ENCODE peak calls at places on chromosomes 4 and X, in five cellular contexts. D is GM23248, W is psoas muscle, C is pancreas, Z is tibial artery. F is an unnamed sample. For H3K4me1, the result is how much of the 10 kb centered on the place peaks cover.

GRCh38 chrX:136577562-136577961 is 45.5 kb downstream of the VGLL1 start:
- DNase-seq in D (peak), C (peak), W (peak), Z (peak), F (peak)

GRCh38 chrX:43679778-43680177 is 23.7 kb downstream of the MAOA start:
- DNase-seq in C (no peak), W (no peak), Z (no peak), D (no peak), F (no peak)

GRCh38 chrX:136822337-136823095 is 41.8 kb upstream of the ARHGEF6 start:
- DNase-seq in W (no peak), D (no peak), C (no peak), Z (no peak), F (no peak)

GRCh38 chrX:123189318-123189717 is 5.2 kb downstream of the GRIA3 start:
- DNase-seq in Z (no peak), D (no peak), W (no peak), C (no peak), F (no peak)

GRCh38 chrX:140389331-140389730 is 115.5 kb downstream of the SOX3 start:
- DNase-seq in D (no peak), W (no peak), Z (no peak), C (peak), F (no peak)

GRCh38 chr4:25350561-25350960 is 26.5 kb upstream of the ANAPC4 start:
- DNase-seq in C (no peak), Z (no peak), W (no peak), D (no peak), F (no peak)

GRCh38 chrX:12463873-12464272 is 325.6 kb downstream of the FRMPD4 start:
- DNase-seq in Z (no peak), D (no peak), W (no peak), C (no peak), F (no peak)

GRCh38 chr4:96295143-96295763 is 455.4 kb downstream of the PDHA2 start:
- DNase-seq in W (no peak), Z (no peak), C (no peak), D (no peak), F (no peak)

GRCh38 chr4:80492761-80493160 is 157.2 kb downstream of the CFAP299 start:
- DNase-seq in D (no peak), Z (no peak), W (no peak), C (no peak), F (peak)

GRCh38 chr4:53537606-53538005 is 53.7 kb downstream of the LNX1 start:
- DNase-seq in D (no peak), C (no peak), Z (no peak), W (no peak), F (no peak)

GRCh38 chrX:48493890-48494364 is 14.9 kb upstream of the PORCN start:
- DNase-seq in Z (no peak), W (no peak), C (peak), D (peak), F (peak)

GRCh38 chrX:133983974-133984578 is 1.3 kb downstream of the GPC3 start:
- DNase-seq in Z (no peak), C (no peak), D (no peak), W (no peak), F (no peak)

GRCh38 chr4:151661873-151662272 is 98.9 kb downstream of the GATB start:
- DNase-seq in C (no peak), Z (no peak), W (no peak), D (no peak), F (no peak)

GRCh38 chr4:127120706-127121105 is 512.1 kb upstream of the INTU start:
- DNase-seq in W (no peak), Z (no peak), C (no peak), D (no peak), F (no peak)

GRCh38 chr4:95506264-95506663 is 42.5 kb downstream of the UNC5C start:
- DNase-seq in W (no peak), D (peak), Z (no peak), C (no peak), F (no peak)

GRCh38 chr4:113556382-113557134 is 205.0 kb downstream of the CAMK2D start:
- DNase-seq in C (no peak), D (no peak), Z (no peak), W (no peak), F (no peak)
- H3K4me1 ChIP-seq in C (under half), D (under half), Z (under half), W (under half), F (under half)

GRCh38 chr4:39716356-39716755 is 18.4 kb downstream of the UBE2K start:
- DNase-seq in D (no peak), W (no peak), Z (peak), C (no peak), F (no peak)
- H3K4me1 ChIP-seq in D (under half), W (under half), Z (under half), C (under half), F (under half)

GRCh38 chr4:140242357-140243284 is 88.6 kb upstream of the MAML3 start:
- DNase-seq in Z (no peak), C (no peak), W (no peak), D (no peak), F (no peak)
- H3K4me1 ChIP-seq in Z (under half), C (under half), W (under half), D (under half), F (under half)

DNA sequence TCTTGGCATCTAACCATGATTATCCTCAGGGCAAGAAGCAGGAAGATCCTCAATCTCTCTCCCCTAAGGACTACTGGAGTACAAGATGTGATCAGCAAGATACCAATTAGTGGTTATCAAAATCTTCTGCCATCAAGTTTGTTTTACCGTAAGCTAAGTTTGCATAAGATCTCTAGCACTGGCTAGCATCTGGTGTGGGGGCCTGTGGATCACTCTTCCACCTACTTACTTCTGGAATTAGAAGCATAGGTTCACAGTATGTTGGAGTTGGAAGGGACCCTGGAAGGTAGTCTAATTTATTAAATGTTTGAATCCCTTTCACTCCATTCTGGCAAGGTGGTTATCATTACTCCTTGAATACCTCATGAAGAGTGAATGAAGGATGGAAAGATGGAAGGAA is 93.3 kb upstream of the BANK1 start:
- DNase-seq in Z (no peak), D (no peak), C (no peak), W (no peak), F (no peak)
- H3K4me1 ChIP-seq in Z (under half), D (under half), C (under half), W (under half), F (under half)

GRCh38 chrX:150323020-150323419 is 40.1 kb upstream of the MAMLD1 start:
- DNase-seq in D (no peak), C (no peak), W (no peak), Z (no peak), F (no peak)

GRCh38 chrX:150324035-150324728 is 38.9 kb upstream of the MAMLD1 start:
- DNase-seq in Z (no peak), D (peak), W (no peak), C (peak), F (no peak)

GRCh38 chrX:150329282-150329681 is 33.8 kb upstream of the MAMLD1 start:
- DNase-seq in C (no peak), Z (no peak), D (no peak), W (no peak), F (no peak)

GRCh38 chrX:150326843-150327242 is 36.3 kb upstream of the MAMLD1 start:
- DNase-seq in D (no peak), W (no peak), C (no peak), Z (no peak), F (no peak)

DNA sequence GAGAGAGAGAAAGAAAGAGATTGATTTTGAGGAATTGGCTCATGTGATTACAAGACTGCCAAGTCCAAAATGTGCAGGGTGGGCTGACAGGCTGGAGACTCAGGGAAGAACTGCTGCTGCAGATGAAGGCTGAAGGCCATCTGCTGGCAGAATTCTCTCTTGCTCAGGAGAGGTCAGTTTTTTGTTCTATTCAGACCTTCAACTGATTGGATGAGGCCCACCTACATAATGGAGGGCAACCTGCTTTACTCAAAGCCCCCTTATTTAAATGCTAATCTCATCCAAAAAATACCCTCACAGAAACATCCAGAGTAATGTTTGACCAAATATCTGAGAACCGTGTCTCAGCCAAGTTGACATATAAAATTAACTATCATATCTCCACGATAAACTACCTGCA is 38.2 kb upstream of the MAMLD1 start:
- DNase-seq in D (no peak), W (no peak), Z (no peak), C (no peak), F (no peak)
- H3K4me1 ChIP-seq in D (under half), W (under half), Z (under half), C (under half), F (under half)

DNA sequence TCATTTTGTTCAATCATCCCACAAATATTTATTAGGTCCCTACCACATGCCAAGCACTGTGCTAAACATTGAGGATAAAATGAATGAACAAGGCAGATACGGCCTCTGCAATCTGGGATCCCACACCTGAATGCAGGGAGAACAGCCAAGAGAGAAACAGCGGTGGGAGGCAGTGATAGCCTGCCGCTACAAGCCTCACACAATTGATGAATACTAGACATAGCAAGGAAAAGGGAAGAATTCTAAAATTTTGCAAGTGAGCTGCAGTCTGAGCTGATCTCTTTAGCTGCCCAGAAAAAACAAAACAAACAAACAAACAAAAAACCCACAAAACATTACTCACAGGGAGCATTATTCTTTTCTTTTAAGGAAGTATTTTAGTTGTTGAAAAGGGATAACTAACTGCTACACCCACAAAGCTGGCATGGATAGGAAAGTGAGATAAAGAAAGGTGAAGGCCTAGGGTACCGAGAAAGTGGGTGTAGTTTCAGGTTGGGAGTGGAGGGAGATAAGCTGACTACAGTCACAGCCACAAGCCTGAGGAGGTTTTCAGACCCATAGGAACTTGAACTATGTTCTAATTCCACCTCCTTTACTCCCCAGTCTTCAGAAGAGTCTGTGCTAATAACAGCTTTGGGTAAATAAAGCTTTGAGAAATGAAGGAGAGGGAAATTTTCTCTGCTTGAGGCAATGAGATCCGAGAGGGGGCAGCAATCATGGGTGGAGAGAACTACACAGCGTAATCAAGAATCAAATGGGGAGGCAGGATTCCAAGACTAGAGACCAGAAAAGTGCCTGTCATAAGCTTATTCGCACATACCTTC is 85.4 kb downstream of the SH3RF1 start:
- DNase-seq in W (no peak), D (no peak), Z (no peak), C (no peak), F (no peak)
- H3K4me1 ChIP-seq in W (under half), D (under half), Z (under half), C (under half), F (under half)

GRCh38 chr4:98516042-98516440 is 142.4 kb downstream of the TSPAN5 start:
- DNase-seq in W (no peak), Z (no peak), C (no peak), D (peak), F (no peak)
- H3K4me1 ChIP-seq in W (under half), Z (under half), C (under half), D (half or more), F (under half)

GRCh38 chr4:7638463-7638862 is 203.7 kb upstream of the PSAPL1 start:
- DNase-seq in Z (no peak), D (no peak), W (no peak), C (no peak), F (no peak)
- H3K4me1 ChIP-seq in Z (under half), D (under half), W (under half), C (under half), F (under half)